ENCODE peak calls at places on chromosome 3, in five cellular contexts. B is dermis blood vessel endothelial cell, M is D341Med, J is substantia nigra, C is amygdala. O is an unnamed sample.

GRCh38 chr3:52232279-52233107 is 6.5 kb downstream of the TWF2 start:
- DNase-seq in B (peak; percentile 41), M (no peak), J (no peak), C (no peak), O (no peak)

GRCh38 chr3:162704991-162705390 is 1208.4 kb downstream of the OTOL1 start:
- DNase-seq in B (no peak), M (no peak), J (no peak), C (no peak), O (no peak)

GRCh38 chr3:17157713-17158112 is 273.0 kb downstream of the PLCL2 start:
- DNase-seq in B (no peak), M (no peak), J (no peak), C (no peak), O (no peak)

GRCh38 chr3:133821767-133822638 is 16.4 kb downstream of the SRPRB start:
- DNase-seq in B (peak; percentile 72), M (no peak), J (no peak), C (no peak), O (peak; percentile 77)

GRCh38 chr3:16600771-16601538 is 4.3 kb downstream of the DAZL start:
- DNase-seq in B (peak; percentile 92), M (peak; percentile 54), J (peak; percentile 22), C (peak; percentile 23), O (peak; percentile 88)

GRCh38 chr3:22263042-22263441 is 512.0 kb upstream of the ZNF385D start:
- DNase-seq in B (no peak), M (no peak), J (no peak), C (no peak), O (peak; percentile 70)

GRCh38 chr3:123883111-123883510 is 1.0 kb downstream of the MYLK start:
- DNase-seq in B (no peak), M (no peak), J (no peak), C (no peak), O (no peak)

GRCh38 chr3:10941972-10942371 is 50.6 kb upstream of the SLC6A1 start:
- DNase-seq in B (peak; percentile 52), M (no peak), J (no peak), C (no peak), O (peak; percentile 62)

GRCh38 chr3:72186485-72186864 is 401.5 kb upstream of the PROK2 start:
- DNase-seq in B (peak; percentile 67), M (no peak), J (no peak), C (no peak), O (peak; percentile 11)

GRCh38 chr3:31105438-31106077 is 211.1 kb upstream of the GADL1 start:
- DNase-seq in B (peak; percentile 51), M (no peak), J (no peak), C (no peak), O (peak; percentile 95)

GRCh38 chr3:31106204-31106603 is 211.7 kb upstream of the GADL1 start:
- DNase-seq in B (peak; percentile 15), M (no peak), J (no peak), C (no peak), O (peak; percentile 96)

GRCh38 chr3:8976540-8977182 is 13.4 kb upstream of the RAD18 start:
- DNase-seq in B (no peak), M (no peak), J (no peak), C (no peak), O (no peak)

GRCh38 chr3:132788299-132788698 is 66.1 kb upstream of the NPHP3 start:
- DNase-seq in B (peak; percentile 36), M (no peak), J (no peak), C (no peak), O (peak; percentile 49)

GRCh38 chr3:72041531-72041930 is 256.6 kb upstream of the PROK2 start:
- DNase-seq in B (no peak), M (peak; percentile 62), J (no peak), C (peak; percentile 14), O (no peak)

GRCh38 chr3:24773798-24774197 is 279.1 kb upstream of the THRB start:
- DNase-seq in B (peak; percentile 58), M (peak; percentile 68), J (peak; percentile 4), C (peak; percentile 1), O (peak; percentile 72)

GRCh38 chr3:42753757-42754156 is 19.3 kb downstream of the CCDC13 start:
- DNase-seq in B (no peak), M (no peak), J (no peak), C (no peak), O (no peak)

GRCh38 chr3:12188681-12189287 is 30.1 kb upstream of the TIMP4 start:
- DNase-seq in B (no peak), M (no peak), J (no peak), C (no peak), O (peak; percentile 68)

GRCh38 chr3:83941990-83942710 is 1016.6 kb upstream of the CADM2 start:
- DNase-seq in B (no peak), M (no peak), J (no peak), C (no peak), O (no peak)

GRCh38 chr3:150324825-150325224 is 83.3 kb upstream of the TSC22D2 start:
- DNase-seq in B (no peak), M (no peak), J (no peak), C (no peak), O (peak; percentile 20)

GRCh38 chr3:25448750-25449684 is 21.0 kb downstream of the RARB start:
- DNase-seq in B (no peak), M (peak; percentile 45), J (no peak), C (no peak), O (peak; percentile 28)